ENCODE peak calls at places on chromosome 1, in nine cellular contexts. G, J, C, N, K, R, L, Y and W are unnamed samples.

GRCh38 chr1:83961571-83962295 is 37.2 kb downstream of the TTLL7 start:
- DNase-seq in G (peak), J (no peak), C (no peak), N (no peak), K (no peak), R (no peak), L (no peak), Y (no peak), W (no peak)

GRCh38 chr1:227094249-227094966 is 154.3 kb downstream of the COQ8A start:
- DNase-seq in G (no peak), J (no peak), C (peak), N (no peak), K (no peak), R (no peak), L (no peak), Y (no peak), W (no peak)

GRCh38 chr1:159949891-159950480 is 4.1 kb downstream of the SLAMF9 start:
- DNase-seq in G (no peak), J (no peak), C (no peak), N (no peak), K (no peak), R (no peak), L (no peak), Y (no peak), W (no peak)

GRCh38 chr1:1198423-1199140 is 7.8 kb downstream of the TNFRSF18 start:
- DNase-seq in G (no peak), J (no peak), C (no peak), N (no peak), K (no peak), R (peak), L (no peak), Y (no peak), W (no peak)

GRCh38 chr1:51214615-51215131 is 21.4 kb upstream of the RNF11 start:
- DNase-seq in G (peak), J (peak), C (peak), N (no peak), K (no peak), R (no peak), L (no peak), Y (no peak), W (no peak)

GRCh38 chr1:192439373-192440025 is 122.7 kb downstream of the RGS21 start:
- DNase-seq in G (peak), J (peak), C (peak), N (no peak), K (no peak), R (no peak), L (no peak), Y (no peak), W (no peak)

GRCh38 chr1:85339089-85339488 is 62.7 kb upstream of the BCL10 start:
- DNase-seq in G (peak), J (no peak), C (peak), N (no peak), K (no peak), R (no peak), L (no peak), Y (no peak), W (no peak)

GRCh38 chr1:205430631-205431305 is 8.9 kb upstream of the LEMD1 start:
- DNase-seq in G (peak), J (no peak), C (peak), N (no peak), K (peak), R (peak), L (peak), Y (peak), W (peak)

GRCh38 chr1:170789063-170789462 is 125.1 kb downstream of the PRRX1 start:
- DNase-seq in G (no peak), J (no peak), C (no peak), N (no peak), K (no peak), R (no peak), L (no peak), Y (no peak), W (no peak)

GRCh38 chr1:170791941-170792340 is 128.0 kb downstream of the PRRX1 start:
- DNase-seq in G (no peak), J (no peak), C (peak), N (no peak), K (no peak), R (no peak), L (no peak), Y (no peak), W (no peak)

GRCh38 chr1:170790175-170790574 is 126.2 kb downstream of the PRRX1 start:
- DNase-seq in G (no peak), J (no peak), C (no peak), N (no peak), K (no peak), R (no peak), L (no peak), Y (no peak), W (no peak)

DNA sequence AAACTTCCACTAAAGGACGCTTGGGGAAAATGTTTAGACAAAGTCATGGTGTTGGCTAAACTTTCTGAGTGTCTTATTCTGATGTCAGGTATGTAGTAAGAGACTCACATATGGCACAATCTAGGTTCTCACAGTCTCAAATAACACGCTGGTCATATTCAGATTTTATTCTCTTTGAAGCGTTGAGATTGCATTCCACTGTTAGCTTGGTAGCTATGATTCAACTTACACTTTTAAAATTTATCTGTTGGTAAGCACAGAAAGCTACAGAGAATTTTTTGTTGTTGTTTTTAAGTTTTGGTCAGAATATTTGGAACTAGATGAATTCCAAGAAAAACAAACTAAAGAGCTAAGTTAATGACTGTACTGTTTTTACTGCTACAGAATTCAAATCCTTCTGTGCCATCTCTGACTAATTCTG is 126.7 kb downstream of the PRRX1 start:
- DNase-seq in G (peak), J (peak), C (peak), N (no peak), K (no peak), R (no peak), L (no peak), Y (no peak), W (no peak)
- H3K27ac ChIP-seq in G (no peak), J (no peak), C (peak), N (no peak), K (no peak), R (no peak), L (no peak), Y (no peak), W (no peak)

GRCh38 chr1:20551945-20552727 is at the start of gene FAM43B:
- DNase-seq in G (peak), J (no peak), C (peak), N (no peak), K (no peak), R (no peak), L (peak), Y (no peak), W (peak)

GRCh38 chr1:20546637-20547036 is 5.7 kb upstream of the FAM43B start:
- DNase-seq in G (no peak), J (no peak), C (no peak), N (no peak), K (no peak), R (no peak), L (no peak), Y (no peak), W (no peak)

GRCh38 chr1:20552728-20553571 is 577 bp downstream of the FAM43B start:
- DNase-seq in G (peak), J (no peak), C (peak), N (no peak), K (no peak), R (no peak), L (no peak), Y (no peak), W (no peak)

GRCh38 chr1:20555025-20555757 is 2.8 kb downstream of the FAM43B start:
- DNase-seq in G (no peak), J (no peak), C (peak), N (no peak), K (no peak), R (no peak), L (no peak), Y (no peak), W (no peak)

DNA sequence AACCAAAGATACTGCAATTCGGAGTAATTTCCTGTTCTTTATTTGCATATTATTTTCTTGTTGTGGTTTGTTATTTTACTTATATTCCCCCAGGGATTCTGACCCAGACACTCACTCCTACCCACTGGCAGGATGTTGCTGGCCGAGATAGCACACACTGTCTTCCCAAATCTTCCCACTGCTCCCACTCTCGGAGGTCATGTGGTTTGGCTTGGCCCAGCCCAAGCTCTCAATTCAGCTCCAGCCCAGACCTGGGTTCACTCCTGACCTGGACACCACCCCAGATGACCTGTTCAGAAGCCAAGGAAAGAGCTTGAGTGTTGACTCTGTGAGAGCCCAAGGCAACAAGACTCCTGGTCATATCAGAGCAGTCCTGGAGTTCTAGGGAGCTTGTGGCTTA is 1.2 kb upstream of the FAM43B start:
- DNase-seq in G (no peak), J (no peak), C (no peak), N (no peak), K (no peak), R (no peak), L (no peak), Y (no peak), W (no peak)
- H3K27ac ChIP-seq in G (no peak), J (no peak), C (no peak), N (no peak), K (no peak), R (no peak), L (no peak), Y (no peak), W (no peak)

GRCh38 chr1:235515844-235516512 is 11.7 kb upstream of the B3GALNT2 start:
- DNase-seq in G (no peak), J (no peak), C (no peak), N (no peak), K (no peak), R (no peak), L (no peak), Y (no peak), W (no peak)
- H3K27ac ChIP-seq in G (no peak), J (no peak), C (no peak), N (no peak), K (no peak), R (no peak), L (no peak), Y (no peak), W (no peak)

DNA sequence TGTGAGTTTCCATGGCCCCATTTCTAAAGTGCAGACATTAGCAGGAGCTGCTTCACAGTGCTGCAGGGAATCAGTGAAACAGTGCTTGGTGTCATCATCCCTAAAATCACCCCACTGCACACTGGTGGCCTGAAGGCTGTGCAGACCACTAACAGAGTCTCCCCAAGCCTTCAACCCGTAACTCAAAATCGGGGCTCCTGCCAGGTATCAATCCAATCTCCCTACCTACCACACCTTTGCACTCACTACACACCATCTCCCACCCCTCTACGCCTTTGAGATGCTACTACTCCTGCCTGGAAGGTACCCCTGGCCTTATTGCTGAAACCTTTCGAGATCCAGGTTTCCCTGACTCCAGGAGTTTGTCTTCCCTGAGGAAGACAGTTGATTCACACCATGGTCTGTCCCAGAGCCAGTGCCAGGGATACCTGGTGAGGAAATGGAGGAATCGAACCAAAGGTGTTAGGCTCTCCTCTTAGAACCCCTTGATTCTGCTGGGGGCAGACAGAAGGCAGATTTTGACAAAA is 25.5 kb downstream of the SLC2A1 start:
- DNase-seq in G (no peak), J (no peak), C (no peak), N (no peak), K (no peak), R (no peak), L (no peak), Y (no peak), W (no peak)
- H3K27ac ChIP-seq in G (no peak), J (no peak), C (no peak), N (no peak), K (peak), R (peak), L (peak), Y (peak), W (no peak)

GRCh38 chr1:93839756-93840155 is 39.2 kb downstream of the DNTTIP2 start:
- DNase-seq in G (no peak), J (no peak), C (peak), N (no peak), K (no peak), R (no peak), L (no peak), Y (no peak), W (no peak)

GRCh38 chr1:93841771-93842170 is 37.2 kb downstream of the DNTTIP2 start:
- DNase-seq in G (no peak), J (no peak), C (no peak), N (no peak), K (no peak), R (no peak), L (no peak), Y (no peak), W (no peak)

GRCh38 chr1:93840956-93841482 is 38.0 kb downstream of the DNTTIP2 start:
- DNase-seq in G (no peak), J (no peak), C (no peak), N (no peak), K (no peak), R (no peak), L (no peak), Y (no peak), W (no peak)

GRCh38 chr1:93842750-93843500 is 36.1 kb downstream of the DNTTIP2 start:
- DNase-seq in G (no peak), J (peak), C (peak), N (no peak), K (no peak), R (no peak), L (no peak), Y (no peak), W (no peak)

GRCh38 chr1:93839307-93839706 is 39.7 kb downstream of the DNTTIP2 start:
- DNase-seq in G (peak), J (peak), C (peak), N (no peak), K (no peak), R (no peak), L (no peak), Y (no peak), W (no peak)
- H3K27ac ChIP-seq in G (no peak), J (no peak), C (peak), N (no peak), K (no peak), R (no peak), L (no peak), Y (no peak), W (no peak)

GRCh38 chr1:110048240-110048639 is 13.8 kb downstream of the STRIP1 start:
- DNase-seq in G (no peak), J (no peak), C (no peak), N (no peak), K (no peak), R (no peak), L (peak), Y (no peak), W (no peak)
- H3K27ac ChIP-seq in G (no peak), J (no peak), C (no peak), N (no peak), K (no peak), R (no peak), L (no peak), Y (no peak), W (no peak)